ENCODE peak calls at places on chromosome 12, in eight cellular contexts. O is effector memory CD4-positive, alpha-beta T cell; Z is pancreas; P is hepatocyte; V is IMR-90; S is left ventricle myocardium inferior; I is colonic mucosa; Q is astrocyte. L is an unnamed sample.
A peak's percentile ranks its signal among the peaks of the same experiment; 100 is the strongest.

GRCh38 chr12:7099290-7099996 is 7.2 kb upstream of the C1R start:
- DNase-seq in O (no peak), Z (no peak), P (no peak), V (no peak), S (no peak), I (no peak), Q (no peak), L (no peak)

GRCh38 chr12:11861864-11862600 is 208.7 kb upstream of the BCL2L14 start:
- DNase-seq in O (no peak), Z (no peak), P (no peak), V (no peak), S (no peak), I (no peak), Q (no peak), L (no peak)

GRCh38 chr12:109900752-109901580 is 892 bp downstream of the TCHP start:
- DNase-seq in O (no peak), Z (peak; percentile 29), P (no peak), V (no peak), S (no peak), I (no peak), Q (no peak), L (no peak)

GRCh38 chr12:69821441-69822204 is 3.4 kb upstream of the MYRFL start:
- DNase-seq in O (no peak), Z (no peak), P (no peak), V (peak; percentile 68), S (no peak), I (no peak), Q (peak; percentile 87), L (no peak)

GRCh38 chr12:94074970-94075695 is 73.2 kb upstream of the PLXNC1 start:
- DNase-seq in O (no peak), Z (no peak), P (peak; percentile 85), V (peak; percentile 89), S (peak; percentile 76), I (peak; percentile 43), Q (peak; percentile 85), L (peak; percentile 73)

GRCh38 chr12:132827763-132828703 is 636 bp downstream of the GOLGA3 start:
- DNase-seq in O (no peak), Z (peak; percentile 51), P (peak; percentile 49), V (peak; percentile 84), S (no peak), I (peak; percentile 76), Q (peak; percentile 81), L (peak; percentile 30)

GRCh38 chr12:49609059-49609874 is 3.8 kb upstream of the FAM186B start:
- DNase-seq in O (no peak), Z (no peak), P (no peak), V (no peak), S (no peak), I (no peak), Q (no peak), L (no peak)

GRCh38 chr12:47837190-47838171 is 17.8 kb upstream of the HDAC7 start:
- DNase-seq in O (peak; percentile 48), Z (peak; percentile 64), P (peak; percentile 87), V (peak; percentile 68), S (peak; percentile 75), I (peak; percentile 73), Q (no peak), L (peak; percentile 68)

GRCh38 chr12:7373226-7373625 is 69.4 kb downstream of the ACSM4 start:
- DNase-seq in O (no peak), Z (no peak), P (no peak), V (no peak), S (no peak), I (no peak), Q (no peak), L (no peak)

GRCh38 chr12:79547735-79548347 is 142.9 kb downstream of the PAWR start:
- DNase-seq in O (no peak), Z (no peak), P (peak; percentile 71), V (peak; percentile 83), S (no peak), I (peak; percentile 59), Q (peak; percentile 60), L (no peak)

GRCh38 chr12:51818086-51818485 is 30.4 kb downstream of the FIGNL2 start:
- DNase-seq in O (no peak), Z (no peak), P (no peak), V (no peak), S (no peak), I (no peak), Q (no peak), L (no peak)

GRCh38 chr12:51820721-51821422 is 27.6 kb downstream of the FIGNL2 start:
- DNase-seq in O (peak; percentile 48), Z (peak; percentile 64), P (no peak), V (peak; percentile 60), S (peak; percentile 73), I (peak; percentile 55), Q (peak; percentile 51), L (peak; percentile 72)

GRCh38 chr12:51817027-51817953 is 31.2 kb downstream of the FIGNL2 start:
- DNase-seq in O (no peak), Z (no peak), P (peak; percentile 61), V (no peak), S (no peak), I (no peak), Q (no peak), L (no peak)

GRCh38 chr12:51819851-51820720 is 28.4 kb downstream of the FIGNL2 start:
- DNase-seq in O (no peak), Z (peak; percentile 43), P (no peak), V (no peak), S (peak; percentile 36), I (peak; percentile 55), Q (no peak), L (no peak)

GRCh38 chr12:51818567-51819300 is 29.8 kb downstream of the FIGNL2 start:
- DNase-seq in O (no peak), Z (no peak), P (no peak), V (peak; percentile 73), S (no peak), I (no peak), Q (peak; percentile 80), L (no peak)
- H3K27ac ChIP-seq in O (no peak overlapping the region), Z (no peak overlapping the region), P (no peak overlapping the region), V (no peak overlapping the region), S (no peak overlapping the region), I (no peak overlapping the region), Q (no peak overlapping the region), L (no peak overlapping the region)

DNA sequence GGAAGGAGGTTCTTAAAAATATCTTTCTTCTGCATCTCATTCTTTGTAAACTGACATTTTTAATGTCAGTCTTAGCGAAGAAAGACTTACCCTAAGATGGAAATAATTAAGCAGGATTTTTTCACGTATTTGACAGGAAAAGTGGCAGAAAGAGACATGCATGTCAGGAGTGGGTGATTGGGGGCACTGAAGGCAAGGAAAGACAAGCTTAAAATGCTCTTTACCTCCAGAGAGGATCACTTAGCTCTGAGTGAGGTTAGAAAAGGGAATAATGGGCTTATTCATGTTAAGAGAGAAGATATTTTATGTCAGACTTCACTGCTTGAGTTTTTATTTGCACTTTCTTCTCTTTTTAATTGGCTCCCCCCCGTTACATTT is 1358.2 kb upstream of the TMEM132C start:
- DNase-seq in O (no peak), Z (no peak), P (no peak), V (no peak), S (no peak), I (no peak), Q (no peak), L (no peak)
- H3K27me3 ChIP-seq in O (no peaks in the 10 kb centered on the region), Z (no peaks in the 10 kb centered on the region), P (no peaks in the 10 kb centered on the region), V (no peaks in the 10 kb centered on the region), S (peaks cover 50% of the 10 kb centered on the region), I (no peaks in the 10 kb centered on the region), Q (no peaks in the 10 kb centered on the region), L (peaks cover 6% of the 10 kb centered on the region)

GRCh38 chr12:121036810-121037326 is 2.2 kb downstream of the OASL start:
- DNase-seq in O (no peak), Z (no peak), P (peak; percentile 5), V (peak; percentile 69), S (no peak), I (no peak), Q (peak; percentile 77), L (no peak)

GRCh38 chr12:121030576-121031212 is 8.4 kb downstream of the OASL start:
- DNase-seq in O (no peak), Z (no peak), P (no peak), V (no peak), S (no peak), I (no peak), Q (no peak), L (no peak)

GRCh38 chr12:121038861-121039654 is at the start of gene OASL:
- DNase-seq in O (peak; percentile 79), Z (no peak), P (peak; percentile 2), V (no peak), S (no peak), I (peak; percentile 68), Q (no peak), L (no peak)

GRCh38 chr12:121034906-121035305 is 4.1 kb downstream of the OASL start:
- DNase-seq in O (no peak), Z (no peak), P (no peak), V (no peak), S (no peak), I (no peak), Q (no peak), L (no peak)

DNA sequence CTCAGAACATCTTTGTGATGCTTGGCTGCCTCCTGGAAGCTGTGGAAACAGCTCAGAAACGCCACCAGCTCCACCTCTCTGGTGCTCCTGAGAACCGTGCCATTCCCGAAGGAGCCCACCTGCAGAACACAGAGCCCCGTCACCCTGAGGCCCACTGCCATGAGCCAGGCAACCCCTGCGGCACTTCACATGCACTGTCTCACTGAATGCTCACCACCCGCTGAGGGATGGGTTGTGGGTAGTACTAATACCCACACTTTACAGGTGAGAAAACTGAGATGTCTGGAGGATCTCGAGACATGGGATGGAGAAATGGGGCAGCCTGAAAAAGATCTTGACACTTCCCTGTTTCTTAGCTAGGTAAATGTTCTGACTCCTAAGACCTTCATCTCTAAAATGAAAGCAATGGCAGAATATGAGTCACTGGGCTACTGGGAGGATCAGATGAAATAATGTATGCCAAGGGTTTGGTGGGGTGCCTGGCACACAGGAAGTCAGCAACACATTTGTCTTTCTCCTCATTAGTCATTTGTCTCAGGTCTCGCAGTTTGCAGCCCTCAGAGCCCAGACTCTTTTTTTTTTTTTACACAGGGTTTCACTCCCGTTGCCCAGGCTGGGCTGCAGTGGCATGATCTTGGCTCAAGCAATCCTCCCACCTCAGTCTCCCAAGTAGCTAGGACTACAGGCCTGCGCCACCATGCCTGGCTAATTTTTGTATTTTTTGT is 5.3 kb downstream of the OASL start:
- DNase-seq in O (peak; percentile 52), Z (no peak), P (no peak), V (no peak), S (no peak), I (no peak), Q (peak; percentile 36), L (no peak)
- H3K27ac ChIP-seq in O (peak overlapping the region; percentile 60), Z (no peak overlapping the region), P (no peak overlapping the region), V (no peak overlapping the region), S (no peak overlapping the region), I (peak overlapping the region; percentile 34), Q (no peak overlapping the region), L (no peak overlapping the region)

GRCh38 chr12:52813203-52813819 is 605 bp downstream of the KRT4 start:
- DNase-seq in O (no peak), Z (no peak), P (no peak), V (no peak), S (no peak), I (no peak), Q (no peak), L (no peak)
- H3K27me3 ChIP-seq in O (no peaks in the 10 kb centered on the region), Z (no peaks in the 10 kb centered on the region), P (peaks cover 13% of the 10 kb centered on the region), V (peaks cover 41% of the 10 kb centered on the region), S (peaks cover 32% of the 10 kb centered on the region), I (no peaks in the 10 kb centered on the region), Q (peaks cover 25% of the 10 kb centered on the region), L (peaks cover 4% of the 10 kb centered on the region)

DNA sequence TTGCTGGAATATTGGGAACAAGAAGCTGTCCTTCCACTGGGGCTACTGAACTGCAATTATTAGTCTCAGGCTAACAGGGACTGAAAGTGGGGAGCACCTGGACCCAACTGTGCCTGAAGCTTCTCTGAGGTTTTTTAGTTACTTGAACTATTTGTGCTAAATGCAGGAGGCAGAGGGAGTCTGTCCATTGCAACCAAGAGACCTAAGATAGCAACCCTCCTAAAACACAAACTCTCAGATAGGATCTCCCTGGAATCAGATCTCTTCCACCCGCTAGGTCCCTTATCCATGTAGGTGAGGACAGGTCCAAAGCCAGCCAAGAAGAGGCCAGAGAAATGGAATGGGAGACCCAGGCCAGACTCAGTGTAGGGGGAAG is 58.1 kb downstream of the NCOR2 start:
- DNase-seq in O (no peak), Z (no peak), P (no peak), V (no peak), S (no peak), I (no peak), Q (no peak), L (no peak)
- H3K27ac ChIP-seq in O (no peak overlapping the region), Z (peak overlapping the region; percentile 74), P (peak overlapping the region; percentile 80), V (no peak overlapping the region), S (peak overlapping the region; percentile 100), I (no peak overlapping the region), Q (peak overlapping the region; percentile 49), L (peak overlapping the region; percentile 88)

L was measured in heart right ventricle.